ENCODE peak calls at places on chromosomes 11 and 22, in six cellular contexts. One of them, this sample, is unnamed.

GRCh38 chr11:72730706-72731105 is 21.5 kb downstream of the ARAP1 start:
- DNase-seq in upper lobe of right lung: no peak
- DNase-seq in NCI-H774: no peak
- DNase-seq in amygdala: no peak
- DNase-seq in T-helper 2 cell: no peak
- DNase-seq in A549: no peak
- DNase-seq in this sample: no peak

GRCh38 chr11:128619540-128620305 is 32.4 kb upstream of the ETS1 start:
- DNase-seq in A549: no peak
- DNase-seq in NCI-H774: no peak
- DNase-seq in amygdala: no peak
- DNase-seq in upper lobe of right lung: no peak
- DNase-seq in T-helper 2 cell: no peak
- DNase-seq in this sample: no peak

GRCh38 chr11:45669146-45669545 is 3.7 kb upstream of the CHST1 start:
- DNase-seq in upper lobe of right lung: no peak
- DNase-seq in NCI-H774: no peak
- DNase-seq in amygdala: no peak
- DNase-seq in A549: no peak
- DNase-seq in T-helper 2 cell: no peak
- DNase-seq in this sample: no peak

GRCh38 chr22:43796567-43796966 is 15.5 kb downstream of the EFCAB6 start:
- DNase-seq in NCI-H774: no peak
- DNase-seq in T-helper 2 cell: no peak
- DNase-seq in upper lobe of right lung: no peak
- DNase-seq in A549: peak; percentile 36
- DNase-seq in amygdala: no peak
- DNase-seq in this sample: no peak

GRCh38 chr11:62974848-62975522 is 9.8 kb downstream of the SLC22A6 start:
- DNase-seq in NCI-H774: no peak
- DNase-seq in upper lobe of right lung: peak; percentile 73
- DNase-seq in amygdala: no peak
- DNase-seq in A549: peak; percentile 38
- DNase-seq in T-helper 2 cell: no peak
- DNase-seq in this sample: no peak

GRCh38 chr11:87459351-87459750 is 421.6 kb downstream of the TMEM135 start:
- DNase-seq in upper lobe of right lung: no peak
- DNase-seq in T-helper 2 cell: no peak
- DNase-seq in A549: no peak
- DNase-seq in amygdala: no peak
- DNase-seq in NCI-H774: no peak
- DNase-seq in this sample: no peak

GRCh38 chr11:103436131-103436770 is 327.0 kb downstream of the DYNC2H1 start:
- DNase-seq in upper lobe of right lung: no peak
- DNase-seq in T-helper 2 cell: no peak
- DNase-seq in amygdala: no peak
- DNase-seq in A549: no peak
- DNase-seq in NCI-H774: no peak
- DNase-seq in this sample: no peak

GRCh38 chr22:41091139-41092022 is 1.0 kb upstream of the EP300 start:
- DNase-seq in A549: peak; percentile 98
- DNase-seq in upper lobe of right lung: peak; percentile 100
- DNase-seq in T-helper 2 cell: peak; percentile 98
- DNase-seq in amygdala: peak; percentile 98
- DNase-seq in NCI-H774: peak; percentile 88
- DNase-seq in this sample: peak; percentile 98

GRCh38 chr11:121321614-121322243 is 29.2 kb downstream of the SC5D start:
- DNase-seq in amygdala: peak; percentile 23
- DNase-seq in T-helper 2 cell: no peak
- DNase-seq in A549: peak; percentile 15
- DNase-seq in upper lobe of right lung: no peak
- DNase-seq in NCI-H774: peak; percentile 63
- DNase-seq in this sample: peak; percentile 65

GRCh38 chr11:120224872-120225371 is 14.1 kb downstream of the OAF start:
- DNase-seq in upper lobe of right lung: no peak
- DNase-seq in NCI-H774: no peak
- DNase-seq in A549: no peak
- DNase-seq in T-helper 2 cell: no peak
- DNase-seq in amygdala: no peak
- DNase-seq in this sample: no peak

GRCh38 chr22:20804650-20805049 is 30.7 kb downstream of the SERPIND1 start:
- DNase-seq in upper lobe of right lung: no peak
- DNase-seq in amygdala: no peak
- DNase-seq in T-helper 2 cell: no peak
- DNase-seq in NCI-H774: no peak
- DNase-seq in A549: no peak
- DNase-seq in this sample: no peak

GRCh38 chr11:44978279-44978960 is 27.7 kb upstream of the TP53I11 start:
- DNase-seq in A549: no peak
- DNase-seq in NCI-H774: no peak
- DNase-seq in T-helper 2 cell: no peak
- DNase-seq in amygdala: no peak
- DNase-seq in upper lobe of right lung: no peak
- DNase-seq in this sample: no peak

GRCh38 chr11:64686466-64687175 is 36.4 kb downstream of the NRXN2 start:
- DNase-seq in T-helper 2 cell: no peak
- DNase-seq in upper lobe of right lung: peak; percentile 53
- DNase-seq in amygdala: no peak
- DNase-seq in NCI-H774: no peak
- DNase-seq in A549: no peak
- DNase-seq in this sample: no peak

GRCh38 chr11:23991140-23991539 is 505.7 kb upstream of the LUZP2 start:
- DNase-seq in NCI-H774: no peak
- DNase-seq in amygdala: no peak
- DNase-seq in upper lobe of right lung: no peak
- DNase-seq in T-helper 2 cell: no peak
- DNase-seq in A549: no peak
- DNase-seq in this sample: no peak

GRCh38 chr11:64791781-64792291 is 11.2 kb downstream of the MAP4K2 start:
- DNase-seq in T-helper 2 cell: no peak
- DNase-seq in amygdala: no peak
- DNase-seq in A549: no peak
- DNase-seq in upper lobe of right lung: peak; percentile 62
- DNase-seq in NCI-H774: no peak
- DNase-seq in this sample: peak; percentile 10

GRCh38 chr11:45766469-45766868 is 38.5 kb upstream of the SLC35C1 start:
- DNase-seq in NCI-H774: no peak
- DNase-seq in T-helper 2 cell: no peak
- DNase-seq in amygdala: no peak
- DNase-seq in upper lobe of right lung: no peak
- DNase-seq in A549: no peak
- DNase-seq in this sample: no peak

GRCh38 chr22:45516163-45516562 is 13.5 kb downstream of the FBLN1 start:
- DNase-seq in T-helper 2 cell: no peak
- DNase-seq in NCI-H774: no peak
- DNase-seq in upper lobe of right lung: no peak
- DNase-seq in A549: no peak
- DNase-seq in amygdala: no peak
- DNase-seq in this sample: no peak

GRCh38 chr11:11993814-11994213 is 14.6 kb downstream of the DKK3 start:
- DNase-seq in amygdala: no peak
- DNase-seq in upper lobe of right lung: peak; percentile 46
- DNase-seq in NCI-H774: no peak
- DNase-seq in A549: peak; percentile 46
- DNase-seq in T-helper 2 cell: no peak
- DNase-seq in this sample: no peak

GRCh38 chr11:1019321-1019910 is 17.1 kb downstream of the MUC6 start:
- DNase-seq in amygdala: no peak
- DNase-seq in T-helper 2 cell: no peak
- DNase-seq in A549: no peak
- DNase-seq in NCI-H774: no peak
- DNase-seq in upper lobe of right lung: no peak
- DNase-seq in this sample: no peak

GRCh38 chr11:118897721-118898310 is 14.1 kb downstream of the CXCR5 start:
- DNase-seq in NCI-H774: no peak
- DNase-seq in amygdala: no peak
- DNase-seq in A549: no peak
- DNase-seq in upper lobe of right lung: no peak
- DNase-seq in T-helper 2 cell: no peak
- DNase-seq in this sample: no peak

GRCh38 chr22:50545522-50546325 is at the start of gene KLHDC7B:
- DNase-seq in NCI-H774: no peak
- DNase-seq in A549: no peak
- DNase-seq in amygdala: no peak
- DNase-seq in T-helper 2 cell: no peak
- DNase-seq in upper lobe of right lung: no peak
- DNase-seq in this sample: no peak

This sample was measured in naive thymus-derived CD8-positive, alpha-beta T cell.